ENCODE peak calls at places on chromosomes 6 and 20, in nine cellular contexts. K is neural progenitor cell; B is WERI-Rb-1; C is CD8-positive, alpha-beta T cell; L is breast epithelium; W is transverse colon; G is Peyer's patch; J is vagina; U is mammary epithelial cell. X is an unnamed sample.

GRCh38 chr6:132734694-132735236 is 20.9 kb upstream of the VNN1 start:
- DNase-seq in K (no peak), B (no peak), C (no peak), L (no peak), W (no peak), G (no peak), J (no peak), U (peak), X (no peak)

GRCh38 chr6:63475707-63476106 is 96.6 kb upstream of the LOC128125822 start:
- DNase-seq in K (no peak), B (no peak), C (no peak), L (no peak), W (no peak), G (no peak), J (no peak), U (no peak), X (peak)

GRCh38 chr20:41205313-41205712 is 68.0 kb downstream of the PLCG1 start:
- DNase-seq in K (no peak), B (no peak), C (no peak), L (no peak), W (no peak), G (no peak), J (no peak), U (no peak), X (no peak)

GRCh38 chr20:22353586-22353985 is 230.8 kb downstream of the FOXA2 start:
- DNase-seq in K (no peak), B (no peak), C (no peak), L (no peak), W (no peak), G (no peak), J (no peak), U (peak), X (no peak)

GRCh38 chr6:29968130-29968529 is 25.8 kb downstream of the HLA-A start:
- DNase-seq in K (no peak), B (no peak), C (no peak), L (peak), W (no peak), G (no peak), J (no peak), U (peak), X (no peak)

GRCh38 chr20:63652192-63652980 is 838 bp downstream of the STMN3 start:
- DNase-seq in K (peak), B (peak), C (peak), L (no peak), W (no peak), G (no peak), J (no peak), U (no peak), X (no peak)

GRCh38 chr6:163409712-163410111 is 4.8 kb upstream of the QKI start:
- DNase-seq in K (no peak), B (no peak), C (no peak), L (no peak), W (no peak), G (no peak), J (no peak), U (no peak), X (no peak)

GRCh38 chr20:15759546-15760216 is 813.6 kb downstream of the KIF16B start:
- DNase-seq in K (no peak), B (no peak), C (no peak), L (no peak), W (no peak), G (no peak), J (no peak), U (no peak), X (no peak)

GRCh38 chr6:134512946-134513345 is 195.0 kb upstream of the SGK1 start:
- DNase-seq in K (no peak), B (no peak), C (no peak), L (no peak), W (no peak), G (no peak), J (no peak), U (no peak), X (peak)

GRCh38 chr6:36759177-36759757 is 61.6 kb downstream of the RAB44 start:
- DNase-seq in K (peak), B (peak), C (peak), L (peak), W (peak), G (peak), J (no peak), U (peak), X (peak)

GRCh38 chr6:160388922-160389321 is 40.7 kb downstream of the SLC22A3 start:
- DNase-seq in K (no peak), B (no peak), C (no peak), L (no peak), W (no peak), G (no peak), J (no peak), U (peak), X (no peak)

GRCh38 chr6:107458687-107459282 is 579 bp downstream of the PDSS2 start:
- DNase-seq in K (no peak), B (no peak), C (peak), L (no peak), W (peak), G (no peak), J (no peak), U (peak), X (peak)

GRCh38 chr20:59680852-59681251 is 76.5 kb downstream of the PHACTR3 start:
- DNase-seq in K (no peak), B (no peak), C (no peak), L (no peak), W (no peak), G (no peak), J (no peak), U (no peak), X (no peak)

GRCh38 chr20:59680148-59680650 is 75.9 kb downstream of the PHACTR3 start:
- DNase-seq in K (no peak), B (no peak), C (no peak), L (no peak), W (no peak), G (no peak), J (peak), U (no peak), X (no peak)

GRCh38 chr20:59677586-59677985 is 73.2 kb downstream of the PHACTR3 start:
- DNase-seq in K (no peak), B (no peak), C (no peak), L (no peak), W (no peak), G (no peak), J (peak), U (no peak), X (no peak)

GRCh38 chr20:59678286-59678685 is 73.9 kb downstream of the PHACTR3 start:
- DNase-seq in K (no peak), B (no peak), C (no peak), L (no peak), W (no peak), G (no peak), J (no peak), U (no peak), X (no peak)

DNA sequence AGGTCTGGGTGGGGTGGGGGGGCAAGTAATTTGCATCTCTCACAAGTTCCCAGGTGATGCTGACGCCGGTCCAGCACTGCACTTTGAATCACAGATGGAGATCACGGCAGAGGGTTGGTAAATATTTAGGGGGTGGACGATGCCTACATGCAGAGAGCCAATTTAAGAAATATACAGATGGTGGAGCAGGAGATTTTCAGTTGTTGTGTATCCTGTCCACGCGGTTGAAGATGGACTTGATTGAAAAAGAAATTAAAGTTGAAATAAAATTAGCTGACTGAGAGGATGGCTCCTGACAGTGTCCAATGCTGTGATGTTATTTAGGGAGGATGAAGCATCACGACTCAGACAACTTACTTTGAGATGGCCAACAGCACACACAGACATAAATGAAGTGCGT is 74.6 kb downstream of the PHACTR3 start:
- DNase-seq in K (no peak), B (no peak), C (no peak), L (no peak), W (no peak), G (no peak), J (no peak), U (no peak), X (no peak)
- H3K27ac ChIP-seq in K (no peak), B (no peak), C (no peak), L (no peak), W (no peak), G (no peak), J (no peak), U (no peak), X (no peak)

GRCh38 chr6:166687070-166687469 is 60.0 kb upstream of the RPS6KA2 start:
- DNase-seq in K (no peak), B (no peak), C (no peak), L (no peak), W (no peak), G (no peak), J (no peak), U (no peak), X (no peak)
- H3K4me3 ChIP-seq in K (no peak), B (no peak), C (no peak), L (no peak), W (no peak), G (no peak), J (no peak), U (no peak), X (no peak)

GRCh38 chr6:6494677-6495076 is 93.8 kb upstream of the LY86 start:
- DNase-seq in K (peak), B (peak), C (no peak), L (no peak), W (peak), G (peak), J (no peak), U (peak), X (no peak)
- TF ChIP-seq CTCF in K (peak), B (peak), C (no peak), L (no peak), W (peak), G (peak), J (no peak), U (peak), X (peak)

GRCh38 chr6:127389706-127390105 is 46.3 kb upstream of the ECHDC1 start:
- DNase-seq in K (no peak), B (no peak), C (no peak), L (no peak), W (no peak), G (no peak), J (no peak), U (no peak), X (no peak)

GRCh38 chr6:127397729-127398609 is 54.6 kb upstream of the ECHDC1 start:
- DNase-seq in K (no peak), B (no peak), C (no peak), L (no peak), W (no peak), G (no peak), J (no peak), U (no peak), X (no peak)

GRCh38 chr6:127391019-127391974 is 47.9 kb upstream of the ECHDC1 start:
- DNase-seq in K (no peak), B (no peak), C (no peak), L (no peak), W (no peak), G (no peak), J (no peak), U (peak), X (no peak)

GRCh38 chr6:127392301-127392700 is 48.9 kb upstream of the ECHDC1 start:
- DNase-seq in K (no peak), B (no peak), C (no peak), L (no peak), W (no peak), G (no peak), J (no peak), U (peak), X (no peak)
- H3K27ac ChIP-seq in K (no peak), B (no peak), C (no peak), L (no peak), W (no peak), G (no peak), J (peak), U (peak), X (no peak)

GRCh38 chr6:34425132-34425497 is 754 bp downstream of the RPS10 start:
- DNase-seq in K (no peak), B (no peak), C (no peak), L (no peak), W (no peak), G (no peak), J (no peak), U (no peak), X (no peak)
- H3K4me3 ChIP-seq in K (peak), B (peak), C (peak), L (peak), W (peak), G (peak), J (peak), U (peak), X (peak)

GRCh38 chr20:8425802-8426201 is 293.7 kb downstream of the PLCB1 start:
- DNase-seq in K (no peak), B (no peak), C (no peak), L (no peak), W (no peak), G (no peak), J (no peak), U (no peak), X (no peak)

GRCh38 chr20:8424010-8424409 is 291.9 kb downstream of the PLCB1 start:
- DNase-seq in K (no peak), B (no peak), C (no peak), L (no peak), W (no peak), G (no peak), J (no peak), U (no peak), X (no peak)

GRCh38 chr20:8428988-8429387 is 296.9 kb downstream of the PLCB1 start:
- DNase-seq in K (no peak), B (no peak), C (no peak), L (no peak), W (no peak), G (no peak), J (no peak), U (no peak), X (no peak)

GRCh38 chr20:8424986-8425385 is 292.9 kb downstream of the PLCB1 start:
- DNase-seq in K (no peak), B (no peak), C (no peak), L (no peak), W (no peak), G (no peak), J (no peak), U (no peak), X (no peak)

DNA sequence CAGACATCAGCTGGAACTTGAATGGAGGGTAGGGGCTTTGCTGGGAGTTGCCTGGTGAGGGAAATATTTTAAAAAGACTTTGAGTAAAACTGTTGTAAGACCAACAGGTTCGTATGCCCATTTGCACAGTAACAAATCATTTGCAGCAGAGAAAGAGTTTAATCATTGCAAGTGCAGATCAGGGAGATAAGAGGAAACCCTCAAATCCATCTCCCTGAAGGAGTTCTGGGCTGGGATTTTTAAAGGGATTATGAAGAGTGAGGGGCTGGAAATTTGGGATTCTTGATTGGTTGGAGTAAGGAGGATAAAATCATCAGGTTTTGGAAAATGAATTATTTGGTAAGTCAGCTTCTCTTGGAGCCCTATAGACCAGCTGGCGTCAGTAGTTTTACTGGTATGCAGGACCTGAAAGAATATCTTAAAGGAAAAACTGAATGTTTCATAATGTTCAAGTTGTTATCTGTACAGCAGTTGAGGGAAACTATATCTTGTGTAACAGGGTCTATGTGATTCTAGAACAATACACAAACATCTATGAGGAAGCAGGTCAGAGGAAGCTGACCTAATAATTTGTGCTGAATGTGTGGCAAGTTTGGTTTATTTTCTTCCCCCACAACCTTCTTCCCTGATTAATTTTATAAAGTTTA is 295.5 kb downstream of the PLCB1 start:
- DNase-seq in K (no peak), B (no peak), C (no peak), L (no peak), W (no peak), G (no peak), J (no peak), U (no peak), X (no peak)
- TF ChIP-seq CTCF in K (no peak), B (no peak), C (no peak), L (no peak), W (no peak), G (no peak), J (no peak), U (no peak), X (no peak)

DNA sequence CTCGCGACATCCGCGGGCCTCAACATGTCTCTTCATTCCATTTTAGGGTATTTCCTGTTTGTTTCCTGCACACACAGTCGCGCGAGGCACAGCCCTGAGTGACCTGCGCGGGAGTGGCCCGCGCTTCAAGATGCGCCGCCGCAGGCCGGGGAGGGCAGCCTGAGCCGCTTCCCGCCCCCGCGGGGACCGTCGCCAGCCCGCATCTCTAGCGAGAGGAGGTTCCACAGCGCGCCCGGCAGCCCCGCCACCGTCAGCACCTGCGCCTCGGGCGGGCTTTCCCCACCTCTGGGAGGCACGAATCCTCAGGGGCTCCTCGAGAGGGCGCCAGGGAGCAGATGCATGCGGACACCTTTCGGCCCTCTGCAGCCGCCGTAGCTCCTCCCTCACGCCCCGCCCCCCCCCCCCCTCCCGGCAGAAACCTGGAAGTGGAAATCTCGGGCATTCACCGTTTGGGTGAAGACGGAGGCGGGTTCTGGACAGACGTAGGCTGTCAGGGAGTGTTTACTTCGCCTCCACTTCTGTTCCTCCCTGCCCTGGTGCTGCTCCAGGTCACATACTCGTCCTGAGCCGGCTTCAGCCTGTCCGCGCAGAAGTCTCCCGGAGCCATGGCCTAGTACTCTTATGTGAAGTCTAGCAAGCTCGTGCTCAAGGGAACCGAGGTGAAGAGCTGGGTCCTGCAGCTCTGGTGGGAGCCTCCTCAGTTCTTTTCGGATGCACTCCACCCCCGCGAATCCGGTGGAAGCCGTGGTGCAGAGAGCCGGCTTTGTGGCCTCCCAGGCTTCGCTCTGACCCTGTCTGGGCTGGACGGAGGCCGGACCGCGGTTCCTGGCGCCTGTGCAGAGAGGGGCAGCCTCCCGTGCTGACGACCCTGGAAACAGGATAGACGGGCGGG is 880.5 kb upstream of the DEFB115 start:
- DNase-seq in K (no peak), B (peak), C (peak), L (peak), W (peak), G (peak), J (no peak), U (peak), X (peak)
- H3K27ac ChIP-seq in K (no peak), B (peak), C (peak), L (peak), W (peak), G (peak), J (peak), U (peak), X (peak)

X was measured in gastrocnemius medialis.